ENCODE peak calls at places on chromosome 22, in ten cellular contexts. S is fibroblast of the aortic adventitia; F is stomach; E is ACHN; O is CD4-positive, alpha-beta T cell; H is HTR-8/SVneo; T is amniotic stem cell; U is GM04504; C is endothelial cell; V is activated T-cell treated with anti-CD3 and anti-CD28 coated beads for 1 hour. Z is an unnamed sample.
A peak's percentile ranks its signal among the peaks of the same experiment; 100 is the strongest.

GRCh38 chr22:26777402-26777801 is 120.0 kb downstream of the MIAT start:
- DNase-seq in V (no peak), H (peak; percentile 9), C (no peak), O (no peak), T (no peak), S (peak; percentile 60), U (peak; percentile 71), F (no peak), E (no peak), Z (no peak)

GRCh38 chr22:47335460-47335859 is 573.0 kb downstream of the TBC1D22A start:
- DNase-seq in S (no peak), H (no peak), U (no peak), O (no peak), C (no peak), F (no peak), T (no peak), V (no peak), E (no peak), Z (no peak)

GRCh38 chr22:49024775-49025440 is 802.8 kb downstream of the BRD1 start:
- DNase-seq in O (no peak), E (no peak), T (no peak), V (no peak), S (no peak), C (no peak), F (no peak), U (no peak), H (no peak), Z (no peak)

GRCh38 chr22:43846966-43847365 is 15.3 kb downstream of the SULT4A1 start:
- DNase-seq in S (no peak), C (no peak), U (no peak), F (no peak), T (no peak), E (no peak), V (no peak), O (no peak), H (no peak), Z (no peak)

GRCh38 chr22:19354201-19354600 is 62.7 kb upstream of the CLTCL1 start:
- DNase-seq in F (no peak), C (no peak), S (no peak), O (no peak), V (no peak), H (no peak), T (no peak), E (no peak), U (no peak), Z (no peak)

GRCh38 chr22:26431151-26431995 is 2.3 kb downstream of the ASPHD2 start:
- DNase-seq in C (no peak), F (no peak), S (no peak), U (no peak), T (no peak), H (no peak), E (peak; percentile 22), O (no peak), V (no peak), Z (no peak)

GRCh38 chr22:47990486-47990885 is 1228.0 kb downstream of the TBC1D22A start:
- DNase-seq in U (no peak), O (no peak), H (no peak), T (no peak), V (no peak), F (no peak), S (no peak), C (no peak), E (no peak), Z (no peak)

GRCh38 chr22:44292007-44292370 is 20.8 kb downstream of the SHISAL1 start:
- DNase-seq in T (no peak), U (no peak), F (no peak), S (no peak), C (no peak), E (no peak), H (no peak), V (no peak), O (no peak), Z (no peak)

GRCh38 chr22:27133951-27134664 is 476.7 kb downstream of the MIAT start:
- DNase-seq in O (no peak), S (peak; percentile 91), T (peak; percentile 11), V (no peak), E (peak; percentile 79), U (peak; percentile 72), H (peak; percentile 56), C (no peak), F (peak; percentile 44), Z (no peak)

GRCh38 chr22:29621761-29622526 is 18.5 kb downstream of the NF2 start:
- DNase-seq in H (peak; percentile 63), E (peak; percentile 98), F (no peak), C (no peak), O (no peak), V (no peak), U (peak; percentile 92), S (peak; percentile 94), T (peak; percentile 92), Z (no peak)

GRCh38 chr22:24421428-24421931 is 5.9 kb upstream of the ADORA2A start:
- DNase-seq in O (no peak), E (peak; percentile 31), H (no peak), C (no peak), V (no peak), S (no peak), U (no peak), F (no peak), T (no peak), Z (no peak)

GRCh38 chr22:42184852-42185251 is 54.2 kb upstream of the CYP2D6 start:
- DNase-seq in T (no peak), F (no peak), S (no peak), V (no peak), E (no peak), H (no peak), O (no peak), U (no peak), C (no peak), Z (no peak)

GRCh38 chr22:39314251-39314971 is 5.0 kb downstream of the RPL3 start:
- DNase-seq in V (no peak), S (no peak), F (no peak), E (no peak), H (no peak), O (no peak), T (no peak), C (no peak), U (no peak), Z (no peak)

GRCh38 chr22:19271273-19271855 is 20.2 kb downstream of the CLTCL1 start:
- DNase-seq in T (no peak), V (no peak), O (no peak), U (no peak), F (no peak), S (no peak), E (no peak), H (no peak), C (no peak), Z (no peak)

GRCh38 chr22:28029201-28029948 is 110.3 kb upstream of the PITPNB start:
- DNase-seq in E (no peak), V (no peak), O (no peak), H (peak; percentile 45), T (no peak), C (peak; percentile 44), S (peak; percentile 82), U (no peak), F (peak; percentile 82), Z (no peak)

GRCh38 chr22:20803696-20804324 is 29.9 kb downstream of the SERPIND1 start:
- DNase-seq in O (peak; percentile 29), T (no peak), U (no peak), C (peak; percentile 46), F (peak; percentile 40), H (peak; percentile 12), E (peak; percentile 44), S (peak; percentile 31), V (no peak), Z (no peak)

Z was measured in activated B cell treated with CpG ODN at 0.5 μM for 24 hours.